ENCODE peak calls at places on chromosome 5, in nine cellular contexts. X, M, P, S, O, Y, J, F and L are unnamed samples.
A peak's percentile ranks its signal among the peaks of the same experiment; 100 is the strongest.

GRCh38 chr5:119339965-119340364 is 15.9 kb upstream of the TNFAIP8 start:
- DNase-seq in Y (no peak), M (no peak), J (no peak), X (no peak), P (no peak), F (no peak), S (no peak), O (no peak), L (no peak)

GRCh38 chr5:65913519-65913918 is 12.9 kb upstream of the ERBIN start:
- DNase-seq in M (peak; percentile 6), J (no peak), P (no peak), F (no peak), X (no peak), S (no peak), Y (no peak), O (no peak), L (no peak)

GRCh38 chr5:73901045-73901444 is 275.0 kb downstream of the ARHGEF28 start:
- DNase-seq in M (no peak), Y (no peak), P (peak; percentile 79), O (no peak), S (peak; percentile 66), F (peak; percentile 50), X (peak; percentile 55), J (peak; percentile 53), L (peak; percentile 94)

GRCh38 chr5:32308951-32309350 is 3.8 kb downstream of the MTMR12 start:
- DNase-seq in P (no peak), Y (no peak), O (no peak), M (no peak), F (no peak), X (no peak), S (no peak), J (no peak), L (no peak)

GRCh38 chr5:172733179-172733973 is 37.6 kb downstream of the DUSP1 start:
- DNase-seq in O (no peak), Y (no peak), P (peak; percentile 98), S (peak; percentile 89), J (peak; percentile 90), F (peak; percentile 52), X (peak; percentile 67), M (no peak), L (peak; percentile 92)

GRCh38 chr5:124309241-124309977 is 437.0 kb downstream of the ZNF608 start:
- DNase-seq in F (no peak), Y (no peak), J (peak; percentile 5), X (no peak), S (no peak), O (no peak), M (peak; percentile 34), P (no peak), L (no peak)

GRCh38 chr5:135704616-135705015 is 125.8 kb upstream of the CXCL14 start:
- DNase-seq in F (no peak), S (no peak), J (no peak), M (no peak), P (peak; percentile 0), O (no peak), Y (no peak), X (no peak), L (no peak)

GRCh38 chr5:55104966-55105701 is 2.7 kb downstream of the GZMA start:
- DNase-seq in F (no peak), X (no peak), S (no peak), J (no peak), P (no peak), M (no peak), O (no peak), Y (no peak), L (no peak)

GRCh38 chr5:144125163-144125726 is 45.2 kb downstream of the YIPF5 start:
- DNase-seq in P (peak; percentile 66), F (no peak), M (no peak), Y (no peak), O (no peak), J (no peak), S (no peak), X (no peak), L (peak; percentile 60)

GRCh38 chr5:67680109-67680508 is 483.5 kb upstream of the CD180 start:
- DNase-seq in P (no peak), Y (no peak), S (no peak), M (no peak), J (no peak), F (no peak), O (no peak), X (no peak), L (no peak)

GRCh38 chr5:150517272-150518152 is 9.6 kb downstream of the NDST1 start:
- DNase-seq in F (peak; percentile 85), M (no peak), J (no peak), X (peak; percentile 87), O (no peak), S (peak; percentile 97), Y (no peak), P (peak; percentile 96), L (peak; percentile 96)

DNA sequence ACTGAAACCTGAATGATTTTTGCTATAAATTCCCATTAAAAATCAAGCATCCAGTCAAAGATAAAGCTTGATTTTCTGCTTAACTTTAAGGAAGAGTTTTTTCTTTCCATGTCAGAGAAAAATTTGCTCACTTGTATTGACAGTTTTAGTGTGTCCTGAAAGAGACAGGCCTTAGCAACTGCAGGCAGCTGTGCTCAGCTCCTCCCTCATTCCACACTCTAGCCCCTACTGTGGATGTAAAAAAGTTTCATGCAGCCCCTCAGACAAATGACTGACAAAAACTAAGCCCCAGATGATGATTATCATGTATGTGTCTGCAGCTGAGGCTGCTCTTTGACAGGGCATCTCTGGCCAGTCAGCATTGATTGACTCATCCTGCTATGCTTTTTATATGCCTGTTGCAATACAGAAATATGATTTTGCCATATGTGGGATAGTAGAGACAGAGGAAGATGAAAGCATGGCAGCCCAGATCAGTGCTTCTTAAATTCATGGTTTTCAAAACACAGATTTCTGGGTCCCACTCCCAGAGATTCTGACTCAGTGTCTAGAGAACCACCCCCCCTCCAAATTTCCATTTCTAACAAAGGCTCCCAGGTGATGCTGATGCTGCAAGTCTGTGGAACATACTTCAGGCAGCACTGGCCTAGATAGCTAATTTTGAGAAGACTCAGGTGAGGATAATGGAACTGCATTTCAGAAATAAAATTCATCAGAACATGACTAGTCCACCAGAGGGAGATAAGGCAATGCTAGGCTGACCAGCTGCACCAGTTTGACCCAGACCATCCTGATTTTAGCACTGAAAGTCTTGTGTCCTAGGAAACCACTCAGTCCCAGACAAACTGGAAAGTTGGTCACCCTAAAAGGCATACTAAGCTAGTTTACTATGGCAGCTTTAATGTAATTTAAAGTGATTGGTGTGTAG is 298.7 kb upstream of the KCNN2 start:
- DNase-seq in F (no peak), O (no peak), S (no peak), M (no peak), J (no peak), Y (no peak), P (no peak), X (no peak), L (no peak)
- TF ChIP-seq CTCF in F (peak; percentile 34), O (no peak), S (peak; percentile 5), M (no peak), J (no peak), Y (no peak), P (no peak), X (no peak), L (no peak)

DNA sequence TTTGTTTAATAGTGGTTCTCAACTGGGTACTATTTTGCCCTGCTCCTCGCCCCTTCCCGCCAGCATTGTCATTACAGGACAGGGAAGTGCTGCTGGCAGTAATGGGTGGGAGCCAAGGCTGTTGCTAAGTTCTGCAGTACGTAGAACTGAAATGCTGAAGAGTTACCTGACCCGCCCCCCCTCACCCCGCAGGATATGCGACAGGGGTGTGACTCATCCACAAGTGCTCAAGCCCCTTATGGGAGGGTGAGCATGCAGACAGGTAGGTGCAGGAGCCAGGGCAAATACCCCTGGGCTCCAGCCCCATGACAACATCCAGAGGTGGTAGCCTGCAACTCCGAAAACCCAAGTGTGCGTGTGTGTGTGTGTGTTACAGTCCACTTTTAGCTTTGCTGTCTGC is 35.7 kb downstream of the LRRC70 start:
- DNase-seq in X (no peak), Y (no peak), P (no peak), M (no peak), J (no peak), O (no peak), F (no peak), S (no peak), L (no peak)
- H3K4me3 ChIP-seq in X (no peak overlapping the region), Y (no peak overlapping the region), P (no peak overlapping the region), M (no peak overlapping the region), J (no peak overlapping the region), O (no peak overlapping the region), F (no peak overlapping the region), S (no peak overlapping the region), L (no peak overlapping the region)

DNA sequence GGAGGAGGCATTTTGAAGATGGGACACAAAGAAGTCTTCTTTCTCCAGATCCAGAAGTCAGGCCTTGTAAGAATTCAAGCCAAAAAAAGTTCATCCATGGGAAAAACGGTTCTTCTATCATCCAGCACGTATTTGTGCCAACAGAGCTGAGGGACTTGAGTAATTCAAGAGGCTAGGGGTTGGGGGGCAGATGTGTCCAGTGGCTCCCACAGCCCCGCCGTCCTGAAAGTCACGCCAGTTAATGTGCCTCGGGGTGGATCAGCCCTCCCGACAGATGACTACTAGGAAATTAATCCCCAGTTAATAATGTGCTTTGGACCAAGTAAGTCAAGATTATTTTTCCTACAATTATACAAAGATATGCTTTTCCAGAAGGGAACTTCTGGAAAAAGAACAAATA is 23.4 kb downstream of the NREP start:
- DNase-seq in M (no peak), S (no peak), X (no peak), F (no peak), Y (no peak), J (no peak), O (no peak), P (no peak), L (no peak)
- TF ChIP-seq CTCF in M (no peak), S (no peak), X (no peak), F (no peak), Y (no peak), J (no peak), O (no peak), P (no peak), L (no peak)

DNA sequence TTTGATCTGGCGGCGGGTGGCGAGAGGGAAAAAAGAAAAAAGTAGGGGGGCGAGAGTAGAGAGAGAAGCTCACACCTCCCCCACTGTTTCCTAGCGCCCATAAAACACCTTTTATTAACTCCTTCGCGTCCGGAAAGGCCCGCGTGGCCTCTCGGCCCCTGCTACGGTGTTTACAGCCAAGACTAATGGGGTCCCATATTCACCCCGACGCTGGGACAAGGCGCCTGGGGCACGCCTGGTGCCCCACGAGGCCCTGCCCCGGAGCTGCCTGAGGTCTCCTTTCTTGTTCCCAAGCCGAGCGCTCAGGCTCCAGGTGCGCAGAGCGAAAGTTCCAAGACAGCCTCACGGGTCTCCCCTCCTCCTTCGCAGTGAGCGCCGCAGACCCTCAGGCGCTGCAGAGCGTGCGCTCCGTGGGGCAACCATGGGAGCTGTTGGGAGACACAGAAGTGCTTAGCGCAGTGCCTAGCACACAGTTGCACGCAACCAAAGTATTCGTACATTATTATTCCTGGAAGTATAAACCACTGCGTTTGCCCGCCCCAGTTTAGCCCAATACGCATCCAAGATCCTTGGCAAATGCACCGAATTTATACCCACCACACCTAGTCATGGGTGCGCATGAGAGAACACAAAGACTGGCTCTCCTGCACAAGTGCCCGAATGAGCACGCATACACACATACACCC is 4.3 kb downstream of the HAND1 start:
- DNase-seq in Y (no peak), M (no peak), J (no peak), P (no peak), O (no peak), F (no peak), S (no peak), X (no peak), L (no peak)
- H3K4me3 ChIP-seq in Y (peak overlapping the region; percentile 8), M (no peak overlapping the region), J (peak overlapping the region; percentile 20), P (no peak overlapping the region), O (no peak overlapping the region), F (no peak overlapping the region), S (no peak overlapping the region), X (no peak overlapping the region), L (no peak overlapping the region)

GRCh38 chr5:122130152-122130551 is 806 bp downstream of the ZNF474 start:
- DNase-seq in O (no peak), M (no peak), X (no peak), Y (no peak), J (no peak), S (peak; percentile 69), F (no peak), P (no peak), L (no peak)
- TF ChIP-seq CTCF in O (no peak), M (no peak), X (no peak), Y (no peak), J (no peak), S (peak; percentile 28), F (no peak), P (no peak), L (no peak)